ENCODE peak calls at places on chromosomes 13 and 19, in ten cellular contexts. S is WERI-Rb-1, F is uterus, M is hepatocyte, G is glutamatergic neuron, X is fibroblast of lung, Q is esophagus squamous epithelium, D is fibroblast of the aortic adventitia, B is heart right ventricle, C is testis. Y is an unnamed sample.

GRCh38 chr13:94427313-94427712 is 52.2 kb downstream of the DCT start:
- DNase-seq in G (no peak), Q (no peak), B (no peak), F (no peak), D (no peak), X (no peak), M (no peak), S (peak), C (no peak), Y (no peak)

GRCh38 chr13:24459234-24459633 is 53.3 kb downstream of the PARP4 start:
- DNase-seq in C (no peak), D (peak), Q (no peak), F (no peak), S (no peak), X (peak), G (no peak), M (no peak), B (no peak), Y (no peak)

GRCh38 chr13:77176350-77176749 is 149.4 kb upstream of the FBXL3 start:
- DNase-seq in M (no peak), G (no peak), Q (no peak), S (no peak), X (peak), D (peak), C (no peak), B (no peak), F (no peak), Y (no peak)

GRCh38 chr19:51751655-51752054 is at the start of gene FPR1:
- DNase-seq in Q (no peak), G (no peak), C (no peak), B (no peak), S (no peak), M (no peak), D (peak), F (no peak), X (peak), Y (no peak)

GRCh38 chr19:35216833-35217707 is 11.5 kb downstream of the FAM187B start:
- DNase-seq in M (peak), Q (no peak), G (no peak), D (no peak), B (no peak), F (no peak), C (peak), X (no peak), S (peak), Y (no peak)

GRCh38 chr19:58538257-58539168 is 5.4 kb upstream of the TRIM28 start:
- DNase-seq in Q (no peak), B (peak), F (no peak), X (no peak), C (no peak), G (peak), D (no peak), S (no peak), M (peak), Y (no peak)

GRCh38 chr13:103288114-103288513 is 221.9 kb upstream of the SLC10A2 start:
- DNase-seq in Q (no peak), D (no peak), G (no peak), S (no peak), X (no peak), B (no peak), C (no peak), M (no peak), F (no peak), Y (no peak)

GRCh38 chr13:79194272-79194671 is 211.8 kb downstream of the RBM26 start:
- DNase-seq in B (no peak), C (no peak), M (no peak), X (no peak), F (no peak), G (no peak), S (no peak), Q (no peak), D (no peak), Y (no peak)

GRCh38 chr19:47436712-47437401 is 17.5 kb upstream of the MEIS3 start:
- DNase-seq in M (peak), G (peak), C (peak), B (peak), Q (no peak), X (peak), D (peak), F (peak), S (peak), Y (peak)

GRCh38 chr19:17424743-17425365 is 5.0 kb downstream of the MVB12A start:
- DNase-seq in S (peak), D (peak), C (peak), B (peak), F (no peak), X (peak), M (peak), Q (no peak), G (peak), Y (no peak)

GRCh38 chr19:277581-278165 is 13.5 kb downstream of the PLPP2 start:
- DNase-seq in B (no peak), D (peak), G (no peak), S (no peak), X (peak), M (peak), F (no peak), C (no peak), Q (no peak), Y (no peak)

GRCh38 chr13:91946498-91947070 is 548.2 kb downstream of the GPC5 start:
- DNase-seq in F (no peak), Q (no peak), B (no peak), D (peak), G (no peak), M (peak), X (peak), C (peak), S (peak), Y (no peak)

GRCh38 chr13:73809561-73809960 is 324.6 kb downstream of the KLF12 start:
- DNase-seq in G (no peak), Q (no peak), F (no peak), X (peak), S (no peak), C (no peak), M (no peak), B (no peak), D (peak), Y (no peak)

GRCh38 chr13:21116141-21116540 is 54.8 kb upstream of the LATS2 start:
- DNase-seq in Q (no peak), F (no peak), X (no peak), D (no peak), M (no peak), S (no peak), C (no peak), G (no peak), B (no peak), Y (no peak)

GRCh38 chr13:113542751-113543424 is 41.7 kb upstream of the TFDP1 start:
- DNase-seq in M (no peak), F (no peak), B (no peak), X (no peak), S (no peak), D (no peak), G (peak), C (no peak), Q (no peak), Y (no peak)

GRCh38 chr13:34155931-34156607 is 338.1 kb downstream of the RFC3 start:
- DNase-seq in S (peak), C (no peak), F (no peak), M (peak), Q (no peak), X (peak), B (no peak), D (peak), G (no peak), Y (no peak)

GRCh38 chr13:24923305-24923640 is 159.3 kb downstream of the RNF17 start:
- DNase-seq in D (peak), B (no peak), F (no peak), X (peak), G (no peak), Q (no peak), C (no peak), S (no peak), M (peak), Y (no peak)

GRCh38 chr19:49333426-49334288 is 1.5 kb upstream of the CD37 start:
- DNase-seq in C (no peak), G (no peak), X (no peak), F (no peak), S (no peak), Q (no peak), B (no peak), M (no peak), D (no peak), Y (no peak)

GRCh38 chr13:37175996-37176395 is 70.5 kb upstream of the CSNK1A1L start:
- DNase-seq in M (peak), X (peak), D (peak), F (no peak), G (no peak), B (no peak), S (no peak), Q (no peak), C (no peak), Y (no peak)

GRCh38 chr13:37168151-37168550 is 62.7 kb upstream of the CSNK1A1L start:
- DNase-seq in F (no peak), Q (no peak), S (no peak), G (no peak), M (no peak), C (no peak), X (no peak), D (peak), B (no peak), Y (no peak)

GRCh38 chr13:37168922-37169321 is 63.5 kb upstream of the CSNK1A1L start:
- DNase-seq in C (no peak), B (no peak), D (no peak), M (no peak), F (no peak), Q (no peak), X (no peak), S (peak), G (peak), Y (no peak)

DNA sequence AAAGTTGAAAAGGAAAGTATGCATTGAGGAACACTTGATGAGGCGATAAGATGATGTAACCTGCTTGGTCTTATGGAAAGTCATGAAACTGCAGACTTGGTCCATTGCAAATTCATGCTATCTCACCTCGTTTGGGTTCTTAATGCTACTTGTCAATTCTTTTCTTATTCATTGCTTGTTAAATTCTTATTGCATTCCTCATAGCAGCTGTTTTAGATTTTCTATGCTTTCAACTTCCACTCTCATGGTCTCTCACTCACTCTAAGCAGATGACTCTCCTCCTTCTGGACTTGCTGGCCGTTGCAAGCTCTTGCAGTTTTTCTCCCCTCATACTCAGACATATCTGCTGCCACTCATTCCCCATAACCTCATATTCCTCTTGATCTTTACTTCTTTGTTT is 67.8 kb upstream of the CSNK1A1L start:
- DNase-seq in F (no peak), S (no peak), X (peak), M (no peak), D (peak), C (no peak), G (no peak), Q (no peak), B (no peak), Y (no peak)
- TF ChIP-seq CTCF in F (no peak), S (no peak), X (no peak), M (no peak), D (peak), C (no peak), G (no peak), Q (no peak), B (no peak), Y (no peak)

GRCh38 chr19:2355168-2356035 is 4.7 kb upstream of the TMPRSS9 start:
- DNase-seq in M (no peak), G (no peak), S (no peak), Q (no peak), B (no peak), C (no peak), D (no peak), F (no peak), X (peak), Y (no peak)
- TF ChIP-seq CTCF in M (no peak), G (no peak), S (no peak), Q (no peak), B (no peak), C (no peak), D (no peak), F (no peak), X (no peak), Y (no peak)

DNA sequence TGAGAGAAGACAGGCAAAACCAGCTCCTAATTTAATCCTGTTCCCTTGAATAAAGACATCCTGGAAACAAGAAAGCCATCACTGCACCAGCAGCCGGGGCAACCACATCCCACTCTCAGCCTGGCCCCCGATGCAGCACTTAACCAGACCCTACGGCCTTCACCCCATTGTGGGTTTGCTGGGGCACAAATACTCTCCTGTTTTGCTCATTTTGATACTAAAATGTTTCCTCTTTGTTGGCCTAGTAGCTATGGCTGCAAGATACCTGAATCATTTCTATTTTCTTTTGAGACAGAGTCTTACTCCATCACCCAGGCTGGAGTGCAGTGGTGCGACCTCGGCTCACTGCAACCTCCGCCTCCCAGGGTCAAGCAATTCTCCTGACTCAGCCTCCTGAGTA is 28.4 kb downstream of the ANKRD27 start:
- DNase-seq in D (no peak), G (no peak), M (no peak), S (no peak), Q (no peak), B (no peak), X (no peak), F (no peak), C (no peak), Y (no peak)
- TF ChIP-seq CTCF in D (no peak), G (no peak), M (no peak), S (no peak), Q (no peak), B (no peak), X (no peak), F (no peak), C (no peak), Y (no peak)

GRCh38 chr13:44267966-44268365 is 105.7 kb upstream of the SERP2 start:
- DNase-seq in S (no peak), D (peak), X (peak), M (no peak), G (no peak), C (no peak), Q (no peak), F (no peak), B (no peak), Y (no peak)

GRCh38 chr13:44266772-44267171 is 106.9 kb upstream of the SERP2 start:
- DNase-seq in F (no peak), B (no peak), Q (no peak), M (no peak), S (no peak), G (no peak), C (no peak), D (no peak), X (no peak), Y (no peak)

GRCh38 chr13:44267203-44267602 is 106.4 kb upstream of the SERP2 start:
- DNase-seq in M (no peak), X (no peak), D (no peak), Q (no peak), F (no peak), C (no peak), B (no peak), S (no peak), G (no peak), Y (no peak)

GRCh38 chr13:44266305-44266704 is 107.3 kb upstream of the SERP2 start:
- DNase-seq in F (no peak), X (no peak), G (no peak), C (no peak), B (no peak), S (no peak), M (no peak), D (no peak), Q (no peak), Y (no peak)

DNA sequence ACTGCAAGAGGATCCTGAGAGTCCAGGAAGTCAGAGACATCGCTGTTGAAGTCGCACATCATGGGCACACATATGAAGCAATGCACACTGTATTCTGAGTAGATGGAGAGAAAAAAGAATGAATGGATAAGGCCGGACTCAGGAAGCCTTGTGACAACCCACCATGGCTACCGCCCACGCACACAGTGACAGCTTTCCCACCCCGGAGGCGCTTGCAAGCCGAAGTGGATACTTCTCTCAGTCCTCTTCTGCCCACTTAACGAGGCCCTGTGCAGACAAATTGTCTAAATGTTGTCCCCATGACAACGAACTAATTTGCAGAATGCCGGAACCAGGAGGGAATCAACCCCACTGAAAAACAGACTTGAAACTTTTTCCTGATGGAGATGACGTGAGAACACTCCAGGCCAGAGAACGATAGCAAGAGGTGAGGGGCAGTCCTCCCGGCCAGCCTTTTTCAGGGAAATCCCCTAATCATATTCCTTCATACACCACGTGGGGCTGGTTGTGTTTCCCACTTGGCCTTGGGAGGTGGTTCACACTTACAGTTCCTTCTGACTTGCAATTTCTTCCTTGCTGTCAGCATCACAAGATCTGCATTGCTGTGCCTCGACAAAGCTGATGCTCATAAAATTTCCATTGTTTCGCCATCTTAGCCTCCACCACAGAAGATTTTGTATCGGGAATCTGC is 109.6 kb upstream of the SERP2 start:
- DNase-seq in S (no peak), B (no peak), G (no peak), M (no peak), X (peak), Q (no peak), D (peak), C (peak), F (peak), Y (no peak)
- TF ChIP-seq CTCF in S (no peak), B (no peak), G (no peak), M (no peak), X (no peak), Q (no peak), D (no peak), C (no peak), F (no peak), Y (no peak)

GRCh38 chr19:45468159-45468651 is 409 bp downstream of the FOSB start:
- DNase-seq in B (no peak), X (no peak), G (no peak), S (peak), Q (no peak), M (peak), C (peak), F (no peak), D (no peak), Y (no peak)
- TF ChIP-seq CTCF in B (no peak), X (peak), G (no peak), S (no peak), Q (no peak), M (no peak), C (no peak), F (no peak), D (peak), Y (no peak)

DNA sequence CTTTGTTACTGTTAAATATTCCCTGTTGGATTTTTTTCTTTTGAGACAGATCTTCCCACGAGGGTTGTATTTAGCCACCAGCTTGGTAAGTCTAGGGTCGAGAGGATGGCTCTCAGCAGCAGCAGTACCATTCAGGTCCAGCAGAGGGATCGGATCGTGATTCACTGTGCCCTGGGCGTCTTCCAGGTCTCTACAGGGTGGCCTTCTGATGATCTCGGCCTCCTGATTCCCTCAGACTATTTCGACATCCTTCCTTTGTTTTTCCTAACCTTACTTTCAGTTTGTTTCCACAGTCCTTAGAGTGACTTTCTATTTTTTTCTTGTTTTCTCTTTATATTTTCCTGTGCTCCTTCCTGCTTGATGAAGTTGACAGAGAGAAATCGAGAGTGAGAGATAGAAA is 1436.9 kb downstream of the UQCRFS1 start:
- DNase-seq in Q (no peak), G (no peak), B (no peak), S (peak), X (peak), D (peak), M (no peak), C (no peak), F (no peak), Y (no peak)
- TF ChIP-seq CTCF in Q (no peak), G (peak), B (no peak), S (peak), X (peak), D (peak), M (no peak), C (no peak), F (no peak), Y (no peak)

GRCh38 chr19:42220751-42221097 is 612 bp downstream of the ZNF526 start:
- DNase-seq in C (no peak), Q (no peak), D (no peak), X (no peak), S (no peak), M (no peak), B (no peak), F (no peak), G (no peak), Y (no peak)

GRCh38 chr19:42216653-42217521 is 590 bp downstream of the DEDD2 start:
- DNase-seq in M (peak), X (peak), B (peak), D (peak), S (peak), Q (no peak), G (peak), C (peak), F (peak), Y (no peak)

GRCh38 chr19:42214810-42215209 is 2.7 kb downstream of the DEDD2 start:
- DNase-seq in X (no peak), C (no peak), S (no peak), F (no peak), M (no peak), Q (no peak), B (no peak), D (no peak), G (no peak), Y (no peak)

GRCh38 chr19:42219812-42220750 is at the start of gene ZNF526:
- DNase-seq in Q (peak), M (peak), G (peak), S (peak), B (peak), C (peak), D (peak), X (peak), F (peak), Y (peak)

GRCh38 chr19:42217522-42218442 is at the start of gene DEDD2:
- DNase-seq in G (peak), Q (peak), C (peak), M (peak), D (peak), B (peak), S (peak), F (peak), X (peak), Y (peak)
- TF ChIP-seq CTCF in G (no peak), Q (no peak), C (no peak), M (no peak), D (no peak), B (no peak), S (no peak), F (peak), X (no peak), Y (no peak)

GRCh38 chr19:39037194-39037593 is 4.8 kb upstream of the FBXO27 start:
- DNase-seq in S (no peak), F (no peak), X (no peak), C (no peak), G (no peak), M (no peak), Q (no peak), B (no peak), D (no peak), Y (no peak)

GRCh38 chr19:39032164-39032918 is at the start of gene FBXO27:
- DNase-seq in Q (no peak), F (peak), D (no peak), S (peak), G (peak), X (peak), B (peak), C (peak), M (peak), Y (no peak)

GRCh38 chr19:39038098-39038497 is 5.7 kb upstream of the FBXO27 start:
- DNase-seq in D (peak), M (peak), B (no peak), S (peak), C (peak), Q (no peak), F (no peak), X (peak), G (peak), Y (no peak)
- TF ChIP-seq CTCF in D (peak), M (peak), B (no peak), S (no peak), C (no peak), Q (no peak), F (no peak), X (peak), G (no peak), Y (no peak)